ENCODE peak calls at places on chromosome X, in six cellular contexts. L is H1, E is thyroid gland, X is SK-N-SH, J is upper lobe of left lung, F is fibroblast of lung. T is an unnamed sample.

GRCh38 chrX:1391370-1391706 is 575 bp downstream of the SLC25A6 start:
- DNase-seq in L (peak; percentile 96), E (no peak), X (peak; percentile 97), J (no peak), F (no peak), T (peak; percentile 91)

GRCh38 chrX:2546496-2546895 is 45.7 kb upstream of the DHRSX start:
- DNase-seq in L (no peak), E (no peak), X (no peak), J (no peak), F (no peak), T (no peak)

GRCh38 chrX:128518508-128518907 is 466.3 kb upstream of the ACTRT1 start:
- DNase-seq in L (no peak), E (no peak), X (peak; percentile 4), J (no peak), F (no peak), T (peak; percentile 29)

GRCh38 chrX:151984328-151984727 is 9.9 kb upstream of the GABRE start:
- DNase-seq in L (no peak), E (no peak), X (no peak), J (no peak), F (peak; percentile 33), T (no peak)

GRCh38 chrX:23616361-23616760 is 50.9 kb upstream of the PRDX4 start:
- DNase-seq in L (no peak), E (no peak), X (peak; percentile 44), J (no peak), F (peak; percentile 51), T (peak; percentile 34)

GRCh38 chrX:136910565-136911040 is 30.1 kb upstream of the RBMX start:
- DNase-seq in L (no peak), E (peak; percentile 4), X (no peak), J (no peak), F (peak; percentile 36), T (no peak)

GRCh38 chrX:154401918-154402621 is 3.9 kb downstream of the RPL10 start:
- DNase-seq in L (no peak), E (no peak), X (no peak), J (no peak), F (no peak), T (no peak)

GRCh38 chrX:108437789-108438623 is at the start of gene COL4A6:
- DNase-seq in L (peak; percentile 77), E (peak; percentile 28), X (no peak), J (peak; percentile 25), F (no peak), T (peak; percentile 72)

GRCh38 chrX:41655631-41656030 is 33.1 kb upstream of the GPR34 start:
- DNase-seq in L (no peak), E (no peak), X (no peak), J (no peak), F (no peak), T (no peak)

GRCh38 chrX:39519213-39519544 is 578.6 kb downstream of the BCOR start:
- DNase-seq in L (no peak), E (peak; percentile 57), X (peak; percentile 45), J (no peak), F (peak; percentile 56), T (no peak)

DNA sequence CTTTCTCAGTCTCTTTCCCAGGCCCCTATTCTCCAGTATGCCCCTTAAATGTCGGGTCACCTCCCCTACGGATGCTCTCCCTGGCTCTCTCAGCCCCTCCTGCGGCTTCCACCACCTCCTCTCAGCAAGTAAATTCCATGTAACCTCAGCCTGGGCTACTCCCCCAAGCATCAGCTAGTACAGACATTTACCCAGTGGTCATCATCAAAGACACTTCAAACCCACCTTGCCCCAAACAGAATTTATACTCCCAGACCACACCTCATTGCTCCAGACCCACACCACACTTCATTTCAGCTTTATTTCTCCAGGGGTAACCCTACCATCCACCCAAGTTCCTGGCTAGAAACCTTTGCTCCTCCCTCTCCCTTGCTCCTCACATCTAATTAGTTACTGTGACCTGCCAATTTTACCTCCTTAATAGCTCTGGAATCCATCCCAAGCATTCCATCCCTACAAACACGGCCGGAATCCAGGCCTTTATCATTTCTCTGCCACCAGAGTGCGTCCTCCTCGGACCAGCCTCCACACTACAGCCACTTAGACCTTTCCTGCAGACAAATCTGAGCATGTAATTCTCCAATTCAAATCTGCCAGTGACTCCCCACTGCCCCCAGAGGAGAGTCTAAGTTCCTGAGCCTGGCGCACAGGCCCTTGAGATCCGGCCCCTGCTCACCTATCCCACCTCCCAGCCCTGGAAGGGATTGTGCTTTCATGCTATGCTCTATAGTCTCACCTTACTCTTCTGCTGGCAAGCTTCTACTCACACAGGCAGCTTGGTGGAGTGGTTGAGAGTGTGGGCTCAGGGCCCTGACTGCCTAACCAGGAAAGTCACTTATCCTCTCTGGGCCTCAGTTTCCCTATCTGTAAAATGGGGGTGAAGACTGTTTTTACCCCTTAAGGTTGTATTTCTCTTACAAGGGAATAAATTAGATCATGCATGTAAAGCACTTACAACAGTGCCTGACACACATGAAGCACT is 31.4 kb downstream of the PJA1 start:
- DNase-seq in L (peak; percentile 49), E (peak; percentile 67), X (peak; percentile 68), J (no peak), F (peak; percentile 72), T (peak; percentile 75)
- TF ChIP-seq CTCF in L (peak; percentile 70), E (peak; percentile 22), X (peak; percentile 56), J (no peak), F (peak; percentile 59), T (peak; percentile 58)

GRCh38 chrX:110989447-110989846 is 106.5 kb upstream of the PAK3 start:
- DNase-seq in L (no peak), E (no peak), X (no peak), J (no peak), F (no peak), T (no peak)
- H3K27me3 ChIP-seq in L (no peaks in the 10 kb centered on the region), E (no peaks in the 10 kb centered on the region), X (peaks cover 5% of the 10 kb centered on the region), J (no peaks in the 10 kb centered on the region), F (no peaks in the 10 kb centered on the region), T (no peaks in the 10 kb centered on the region)

GRCh38 chrX:12145402-12145801 is 7.1 kb downstream of the FRMPD4 start:
- DNase-seq in L (no peak), E (no peak), X (no peak), J (no peak), F (no peak), T (no peak)
- H3K4me1 ChIP-seq in L (no peaks in the 10 kb centered on the region), E (no peaks in the 10 kb centered on the region), X (no peaks in the 10 kb centered on the region), J (no peaks in the 10 kb centered on the region), F (no peaks in the 10 kb centered on the region), T (no peaks in the 10 kb centered on the region)

DNA sequence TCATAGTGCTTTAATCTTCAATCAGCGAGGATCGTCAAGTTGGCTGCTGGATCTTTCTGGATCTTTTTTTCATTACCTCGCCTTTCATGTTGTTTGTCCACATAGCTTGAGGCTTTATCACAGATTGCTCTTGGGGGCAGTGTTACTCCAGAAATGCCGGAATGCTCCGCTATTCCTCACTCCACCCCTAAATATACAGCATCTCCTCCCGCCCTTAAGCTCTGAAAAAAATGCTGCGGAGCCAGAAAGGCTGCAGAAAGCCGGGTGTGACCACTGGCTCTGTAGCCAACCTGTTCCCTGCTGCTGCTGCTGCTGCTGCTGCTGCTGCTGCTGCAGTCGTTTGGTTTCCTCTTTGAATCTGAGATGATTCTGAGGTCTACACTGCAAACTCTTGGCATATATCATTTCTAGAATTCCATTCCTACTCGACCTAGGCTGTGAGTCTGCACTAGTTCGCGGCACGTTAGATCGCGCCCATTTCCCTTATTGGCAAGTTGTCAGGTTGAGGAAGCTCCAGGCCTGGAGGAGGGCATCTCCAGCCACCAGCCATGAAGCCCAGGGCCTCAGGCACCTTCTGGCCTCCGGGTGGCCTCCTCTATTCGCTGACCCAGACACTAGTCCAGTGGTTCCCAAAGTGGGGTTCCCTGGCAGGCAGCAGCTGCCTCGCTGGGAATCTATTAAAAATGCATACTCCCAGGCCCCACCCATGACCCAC is 34.2 kb downstream of the WDR13 start:
- DNase-seq in L (peak; percentile 66), E (peak; percentile 85), X (peak; percentile 84), J (peak; percentile 78), F (peak; percentile 94), T (peak; percentile 91)
- TF ChIP-seq CTCF in L (peak; percentile 67), E (no peak), X (peak; percentile 70), J (peak; percentile 62), F (peak; percentile 57), T (peak; percentile 60)

GRCh38 chrX:11185861-11186260 is 74.7 kb downstream of the HCCS start:
- DNase-seq in L (no peak), E (no peak), X (no peak), J (no peak), F (no peak), T (no peak)

GRCh38 chrX:11190745-11191510 is 79.8 kb downstream of the HCCS start:
- DNase-seq in L (no peak), E (peak; percentile 20), X (no peak), J (no peak), F (no peak), T (no peak)

GRCh38 chrX:11189097-11189496 is 78.0 kb downstream of the HCCS start:
- DNase-seq in L (no peak), E (no peak), X (no peak), J (no peak), F (no peak), T (no peak)

GRCh38 chrX:11188664-11189063 is 77.5 kb downstream of the HCCS start:
- DNase-seq in L (no peak), E (no peak), X (no peak), J (no peak), F (peak; percentile 5), T (no peak)

GRCh38 chrX:11187001-11187400 is 75.9 kb downstream of the HCCS start:
- DNase-seq in L (no peak), E (no peak), X (no peak), J (no peak), F (no peak), T (no peak)
- H3K27me3 ChIP-seq in L (no peaks in the 10 kb centered on the region), E (no peaks in the 10 kb centered on the region), X (no peaks in the 10 kb centered on the region), J (no peaks in the 10 kb centered on the region), F (no peaks in the 10 kb centered on the region), T (no peaks in the 10 kb centered on the region)

GRCh38 chrX:56800307-56800706 is 71.3 kb downstream of the NBDY start:
- DNase-seq in L (peak; percentile 17), E (no peak), X (no peak), J (no peak), F (no peak), T (no peak)

GRCh38 chrX:56800801-56801200 is 71.8 kb downstream of the NBDY start:
- DNase-seq in L (no peak), E (no peak), X (peak; percentile 5), J (peak; percentile 15), F (no peak), T (no peak)

GRCh38 chrX:56796641-56797395 is 67.8 kb downstream of the NBDY start:
- DNase-seq in L (no peak), E (no peak), X (peak; percentile 1), J (no peak), F (no peak), T (no peak)

GRCh38 chrX:56798866-56799864 is 70.1 kb downstream of the NBDY start:
- DNase-seq in L (peak; percentile 28), E (no peak), X (peak; percentile 48), J (peak; percentile 23), F (no peak), T (peak; percentile 59)

DNA sequence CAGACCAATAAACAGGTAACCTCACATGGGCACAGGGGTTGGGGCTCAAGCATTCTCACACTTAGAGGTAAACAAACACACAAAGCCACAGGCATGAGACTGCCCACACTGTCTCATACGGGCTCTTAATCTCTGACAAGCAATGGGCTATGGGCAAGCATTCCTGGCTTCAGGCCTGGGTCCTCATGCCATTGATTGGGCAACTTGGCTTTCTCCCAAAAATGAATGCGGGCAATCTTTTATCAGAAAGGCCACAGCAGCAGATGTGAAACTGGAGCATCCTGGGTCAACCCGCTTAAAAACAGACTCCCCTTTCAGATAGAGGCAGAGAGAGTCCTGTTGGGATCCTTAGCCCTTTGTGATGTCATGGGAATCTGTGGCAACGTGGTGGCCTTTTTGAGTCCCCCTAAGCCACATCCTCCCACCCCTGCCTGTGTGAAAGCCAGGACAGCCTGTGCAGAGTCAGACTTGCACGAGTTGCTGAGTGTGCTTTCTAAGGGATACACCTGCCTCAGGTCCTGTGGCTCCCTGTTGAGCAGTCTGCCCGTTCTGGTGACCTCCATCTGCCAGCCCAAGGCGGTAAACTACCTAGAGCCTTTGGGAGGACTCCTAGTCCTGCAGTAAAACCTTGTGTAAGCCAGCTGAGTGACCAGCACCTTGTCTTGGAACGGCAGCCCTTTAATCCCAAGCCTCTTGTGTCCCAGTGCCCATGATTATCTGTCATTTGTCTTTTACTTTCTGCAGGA is 69.1 kb downstream of the NBDY start:
- DNase-seq in L (peak; percentile 8), E (no peak), X (peak; percentile 40), J (peak; percentile 40), F (peak; percentile 28), T (no peak)
- H3K4me1 ChIP-seq in L (no peaks in the 10 kb centered on the region), E (peaks cover 6% of the 10 kb centered on the region), X (peaks cover 6% of the 10 kb centered on the region), J (no peaks in the 10 kb centered on the region), F (no peaks in the 10 kb centered on the region), T (peaks cover 4% of the 10 kb centered on the region)